ENCODE peak calls at places on chromosomes 3 and 15, in nine cellular contexts. One of them, this sample, is unnamed.

GRCh38 chr15:78212546-78213424 is 21.6 kb downstream of the ACSBG1 start:
- DNase-seq in activated CD4-positive, alpha-beta T cell treated with anti-CD3 and anti-CD28 coated beads, Interleukin-2, amount 10 ng/mL, durations not matched to agents 7 days and 5 days: no peak
- DNase-seq in stimulated activated CD4-positive, alpha-beta T cell treated with anti-CD3 and anti-CD28 coated beads, Interleukin-1b, Interleukin-23, amount 100 ng/mL, for 24 hours: no peak
- DNase-seq in CD8-positive, alpha-beta memory T cell: no peak
- DNase-seq in NCI-H524: no peak
- DNase-seq in lower leg skin: peak; percentile 54
- DNase-seq in cerebellum: no peak
- DNase-seq in NCI-H1436: no peak
- DNase-seq in mucosa of gallbladder: peak; percentile 68
- DNase-seq in this sample: peak; percentile 70

GRCh38 chr3:142925140-142925539 is 36.3 kb upstream of the PCOLCE2 start:
- DNase-seq in CD8-positive, alpha-beta memory T cell: no peak
- DNase-seq in activated CD4-positive, alpha-beta T cell treated with anti-CD3 and anti-CD28 coated beads, Interleukin-2, amount 10 ng/mL, durations not matched to agents 7 days and 5 days: no peak
- DNase-seq in stimulated activated CD4-positive, alpha-beta T cell treated with anti-CD3 and anti-CD28 coated beads, Interleukin-1b, Interleukin-23, amount 100 ng/mL, for 24 hours: no peak
- DNase-seq in lower leg skin: no peak
- DNase-seq in NCI-H1436: no peak
- DNase-seq in cerebellum: no peak
- DNase-seq in NCI-H524: no peak
- DNase-seq in mucosa of gallbladder: no peak
- DNase-seq in this sample: no peak

GRCh38 chr3:77303943-77304778 is 264.3 kb downstream of the ROBO2 start:
- DNase-seq in NCI-H524: peak; percentile 92
- DNase-seq in mucosa of gallbladder: no peak
- DNase-seq in lower leg skin: no peak
- DNase-seq in cerebellum: no peak
- DNase-seq in NCI-H1436: peak; percentile 68
- DNase-seq in stimulated activated CD4-positive, alpha-beta T cell treated with anti-CD3 and anti-CD28 coated beads, Interleukin-1b, Interleukin-23, amount 100 ng/mL, for 24 hours: no peak
- DNase-seq in CD8-positive, alpha-beta memory T cell: no peak
- DNase-seq in activated CD4-positive, alpha-beta T cell treated with anti-CD3 and anti-CD28 coated beads, Interleukin-2, amount 10 ng/mL, durations not matched to agents 7 days and 5 days: no peak
- DNase-seq in this sample: peak; percentile 26

GRCh38 chr3:39011191-39011736 is 40.5 kb downstream of the SCN11A start:
- DNase-seq in activated CD4-positive, alpha-beta T cell treated with anti-CD3 and anti-CD28 coated beads, Interleukin-2, amount 10 ng/mL, durations not matched to agents 7 days and 5 days: no peak
- DNase-seq in lower leg skin: no peak
- DNase-seq in NCI-H524: no peak
- DNase-seq in cerebellum: no peak
- DNase-seq in mucosa of gallbladder: no peak
- DNase-seq in CD8-positive, alpha-beta memory T cell: no peak
- DNase-seq in stimulated activated CD4-positive, alpha-beta T cell treated with anti-CD3 and anti-CD28 coated beads, Interleukin-1b, Interleukin-23, amount 100 ng/mL, for 24 hours: no peak
- DNase-seq in NCI-H1436: no peak
- DNase-seq in this sample: no peak

GRCh38 chr15:68480296-68480695 is 48.3 kb upstream of the ITGA11 start:
- DNase-seq in stimulated activated CD4-positive, alpha-beta T cell treated with anti-CD3 and anti-CD28 coated beads, Interleukin-1b, Interleukin-23, amount 100 ng/mL, for 24 hours: no peak
- DNase-seq in NCI-H524: no peak
- DNase-seq in cerebellum: no peak
- DNase-seq in NCI-H1436: no peak
- DNase-seq in activated CD4-positive, alpha-beta T cell treated with anti-CD3 and anti-CD28 coated beads, Interleukin-2, amount 10 ng/mL, durations not matched to agents 7 days and 5 days: no peak
- DNase-seq in lower leg skin: no peak
- DNase-seq in CD8-positive, alpha-beta memory T cell: no peak
- DNase-seq in mucosa of gallbladder: no peak
- DNase-seq in this sample: no peak

GRCh38 chr15:79091204-79091867 is 756 bp upstream of the RASGRF1 start:
- DNase-seq in stimulated activated CD4-positive, alpha-beta T cell treated with anti-CD3 and anti-CD28 coated beads, Interleukin-1b, Interleukin-23, amount 100 ng/mL, for 24 hours: no peak
- DNase-seq in NCI-H524: no peak
- DNase-seq in lower leg skin: no peak
- DNase-seq in NCI-H1436: no peak
- DNase-seq in cerebellum: peak; percentile 82
- DNase-seq in mucosa of gallbladder: no peak
- DNase-seq in activated CD4-positive, alpha-beta T cell treated with anti-CD3 and anti-CD28 coated beads, Interleukin-2, amount 10 ng/mL, durations not matched to agents 7 days and 5 days: no peak
- DNase-seq in CD8-positive, alpha-beta memory T cell: no peak
- DNase-seq in this sample: peak; percentile 19

GRCh38 chr3:50230833-50231125 is 5.2 kb upstream of the GNAI2 start:
- DNase-seq in NCI-H524: no peak
- DNase-seq in activated CD4-positive, alpha-beta T cell treated with anti-CD3 and anti-CD28 coated beads, Interleukin-2, amount 10 ng/mL, durations not matched to agents 7 days and 5 days: no peak
- DNase-seq in lower leg skin: no peak
- DNase-seq in mucosa of gallbladder: no peak
- DNase-seq in NCI-H1436: no peak
- DNase-seq in cerebellum: no peak
- DNase-seq in CD8-positive, alpha-beta memory T cell: no peak
- DNase-seq in stimulated activated CD4-positive, alpha-beta T cell treated with anti-CD3 and anti-CD28 coated beads, Interleukin-1b, Interleukin-23, amount 100 ng/mL, for 24 hours: no peak
- DNase-seq in this sample: no peak

GRCh38 chr3:163491714-163492113 is 1586.6 kb downstream of the SI start:
- DNase-seq in NCI-H524: no peak
- DNase-seq in mucosa of gallbladder: no peak
- DNase-seq in NCI-H1436: no peak
- DNase-seq in CD8-positive, alpha-beta memory T cell: no peak
- DNase-seq in stimulated activated CD4-positive, alpha-beta T cell treated with anti-CD3 and anti-CD28 coated beads, Interleukin-1b, Interleukin-23, amount 100 ng/mL, for 24 hours: no peak
- DNase-seq in lower leg skin: no peak
- DNase-seq in cerebellum: no peak
- DNase-seq in activated CD4-positive, alpha-beta T cell treated with anti-CD3 and anti-CD28 coated beads, Interleukin-2, amount 10 ng/mL, durations not matched to agents 7 days and 5 days: no peak
- DNase-seq in this sample: no peak

GRCh38 chr15:39494462-39494861 is 86.4 kb upstream of the THBS1 start:
- DNase-seq in activated CD4-positive, alpha-beta T cell treated with anti-CD3 and anti-CD28 coated beads, Interleukin-2, amount 10 ng/mL, durations not matched to agents 7 days and 5 days: no peak
- DNase-seq in lower leg skin: no peak
- DNase-seq in NCI-H524: no peak
- DNase-seq in cerebellum: no peak
- DNase-seq in NCI-H1436: no peak
- DNase-seq in stimulated activated CD4-positive, alpha-beta T cell treated with anti-CD3 and anti-CD28 coated beads, Interleukin-1b, Interleukin-23, amount 100 ng/mL, for 24 hours: no peak
- DNase-seq in CD8-positive, alpha-beta memory T cell: no peak
- DNase-seq in mucosa of gallbladder: no peak
- DNase-seq in this sample: no peak

GRCh38 chr3:158768361-158768787 is 33.5 kb upstream of the MFSD1 start:
- DNase-seq in mucosa of gallbladder: peak; percentile 56
- DNase-seq in CD8-positive, alpha-beta memory T cell: no peak
- DNase-seq in stimulated activated CD4-positive, alpha-beta T cell treated with anti-CD3 and anti-CD28 coated beads, Interleukin-1b, Interleukin-23, amount 100 ng/mL, for 24 hours: no peak
- DNase-seq in cerebellum: no peak
- DNase-seq in NCI-H524: no peak
- DNase-seq in NCI-H1436: no peak
- DNase-seq in lower leg skin: no peak
- DNase-seq in activated CD4-positive, alpha-beta T cell treated with anti-CD3 and anti-CD28 coated beads, Interleukin-2, amount 10 ng/mL, durations not matched to agents 7 days and 5 days: no peak
- DNase-seq in this sample: no peak

GRCh38 chr3:191100516-191100915 is 98.5 kb upstream of the OSTN start:
- DNase-seq in NCI-H1436: no peak
- DNase-seq in CD8-positive, alpha-beta memory T cell: no peak
- DNase-seq in stimulated activated CD4-positive, alpha-beta T cell treated with anti-CD3 and anti-CD28 coated beads, Interleukin-1b, Interleukin-23, amount 100 ng/mL, for 24 hours: no peak
- DNase-seq in lower leg skin: no peak
- DNase-seq in activated CD4-positive, alpha-beta T cell treated with anti-CD3 and anti-CD28 coated beads, Interleukin-2, amount 10 ng/mL, durations not matched to agents 7 days and 5 days: no peak
- DNase-seq in NCI-H524: no peak
- DNase-seq in cerebellum: no peak
- DNase-seq in mucosa of gallbladder: no peak
- DNase-seq in this sample: no peak

GRCh38 chr15:79179597-79179996 is 89.0 kb upstream of the RASGRF1 start:
- DNase-seq in activated CD4-positive, alpha-beta T cell treated with anti-CD3 and anti-CD28 coated beads, Interleukin-2, amount 10 ng/mL, durations not matched to agents 7 days and 5 days: no peak
- DNase-seq in lower leg skin: no peak
- DNase-seq in mucosa of gallbladder: no peak
- DNase-seq in cerebellum: no peak
- DNase-seq in NCI-H524: no peak
- DNase-seq in NCI-H1436: no peak
- DNase-seq in CD8-positive, alpha-beta memory T cell: no peak
- DNase-seq in stimulated activated CD4-positive, alpha-beta T cell treated with anti-CD3 and anti-CD28 coated beads, Interleukin-1b, Interleukin-23, amount 100 ng/mL, for 24 hours: no peak
- DNase-seq in this sample: no peak

GRCh38 chr3:195761031-195761430 is 40.3 kb downstream of the MUC20 start:
- DNase-seq in mucosa of gallbladder: no peak
- DNase-seq in stimulated activated CD4-positive, alpha-beta T cell treated with anti-CD3 and anti-CD28 coated beads, Interleukin-1b, Interleukin-23, amount 100 ng/mL, for 24 hours: no peak
- DNase-seq in CD8-positive, alpha-beta memory T cell: no peak
- DNase-seq in NCI-H524: no peak
- DNase-seq in lower leg skin: no peak
- DNase-seq in NCI-H1436: no peak
- DNase-seq in activated CD4-positive, alpha-beta T cell treated with anti-CD3 and anti-CD28 coated beads, Interleukin-2, amount 10 ng/mL, durations not matched to agents 7 days and 5 days: no peak
- DNase-seq in cerebellum: no peak
- DNase-seq in this sample: no peak

GRCh38 chr3:426056-426455 is 229.5 kb downstream of the CHL1 start:
- DNase-seq in activated CD4-positive, alpha-beta T cell treated with anti-CD3 and anti-CD28 coated beads, Interleukin-2, amount 10 ng/mL, durations not matched to agents 7 days and 5 days: no peak
- DNase-seq in NCI-H1436: no peak
- DNase-seq in NCI-H524: no peak
- DNase-seq in cerebellum: no peak
- DNase-seq in mucosa of gallbladder: no peak
- DNase-seq in CD8-positive, alpha-beta memory T cell: no peak
- DNase-seq in stimulated activated CD4-positive, alpha-beta T cell treated with anti-CD3 and anti-CD28 coated beads, Interleukin-1b, Interleukin-23, amount 100 ng/mL, for 24 hours: no peak
- DNase-seq in lower leg skin: no peak
- DNase-seq in this sample: no peak

GRCh38 chr3:98361289-98361688 is 7.6 kb downstream of the OR5K4 start:
- DNase-seq in lower leg skin: no peak
- DNase-seq in activated CD4-positive, alpha-beta T cell treated with anti-CD3 and anti-CD28 coated beads, Interleukin-2, amount 10 ng/mL, durations not matched to agents 7 days and 5 days: no peak
- DNase-seq in NCI-H1436: no peak
- DNase-seq in NCI-H524: no peak
- DNase-seq in CD8-positive, alpha-beta memory T cell: no peak
- DNase-seq in cerebellum: no peak
- DNase-seq in stimulated activated CD4-positive, alpha-beta T cell treated with anti-CD3 and anti-CD28 coated beads, Interleukin-1b, Interleukin-23, amount 100 ng/mL, for 24 hours: no peak
- DNase-seq in mucosa of gallbladder: no peak
- DNase-seq in this sample: no peak

GRCh38 chr3:189053327-189053726 is 118.4 kb upstream of the TPRG1 start:
- DNase-seq in NCI-H1436: no peak
- DNase-seq in mucosa of gallbladder: no peak
- DNase-seq in lower leg skin: no peak
- DNase-seq in stimulated activated CD4-positive, alpha-beta T cell treated with anti-CD3 and anti-CD28 coated beads, Interleukin-1b, Interleukin-23, amount 100 ng/mL, for 24 hours: no peak
- DNase-seq in cerebellum: no peak
- DNase-seq in NCI-H524: no peak
- DNase-seq in activated CD4-positive, alpha-beta T cell treated with anti-CD3 and anti-CD28 coated beads, Interleukin-2, amount 10 ng/mL, durations not matched to agents 7 days and 5 days: no peak
- DNase-seq in CD8-positive, alpha-beta memory T cell: no peak
- DNase-seq in this sample: no peak

GRCh38 chr3:165753560-165753959 is 83.7 kb downstream of the BCHE start:
- DNase-seq in activated CD4-positive, alpha-beta T cell treated with anti-CD3 and anti-CD28 coated beads, Interleukin-2, amount 10 ng/mL, durations not matched to agents 7 days and 5 days: no peak
- DNase-seq in NCI-H524: no peak
- DNase-seq in NCI-H1436: no peak
- DNase-seq in mucosa of gallbladder: no peak
- DNase-seq in cerebellum: peak; percentile 72
- DNase-seq in stimulated activated CD4-positive, alpha-beta T cell treated with anti-CD3 and anti-CD28 coated beads, Interleukin-1b, Interleukin-23, amount 100 ng/mL, for 24 hours: no peak
- DNase-seq in lower leg skin: no peak
- DNase-seq in CD8-positive, alpha-beta memory T cell: no peak
- DNase-seq in this sample: no peak

GRCh38 chr15:40562691-40563090 is 2.2 kb downstream of the CCDC32 start:
- DNase-seq in NCI-H524: no peak
- DNase-seq in stimulated activated CD4-positive, alpha-beta T cell treated with anti-CD3 and anti-CD28 coated beads, Interleukin-1b, Interleukin-23, amount 100 ng/mL, for 24 hours: no peak
- DNase-seq in lower leg skin: no peak
- DNase-seq in cerebellum: no peak
- DNase-seq in NCI-H1436: no peak
- DNase-seq in mucosa of gallbladder: no peak
- DNase-seq in CD8-positive, alpha-beta memory T cell: no peak
- DNase-seq in activated CD4-positive, alpha-beta T cell treated with anti-CD3 and anti-CD28 coated beads, Interleukin-2, amount 10 ng/mL, durations not matched to agents 7 days and 5 days: no peak
- DNase-seq in this sample: no peak

GRCh38 chr3:51401639-51402166 is 10.6 kb downstream of the RBM15B start:
- DNase-seq in stimulated activated CD4-positive, alpha-beta T cell treated with anti-CD3 and anti-CD28 coated beads, Interleukin-1b, Interleukin-23, amount 100 ng/mL, for 24 hours: no peak
- DNase-seq in mucosa of gallbladder: no peak
- DNase-seq in NCI-H524: no peak
- DNase-seq in CD8-positive, alpha-beta memory T cell: no peak
- DNase-seq in cerebellum: no peak
- DNase-seq in NCI-H1436: no peak
- DNase-seq in activated CD4-positive, alpha-beta T cell treated with anti-CD3 and anti-CD28 coated beads, Interleukin-2, amount 10 ng/mL, durations not matched to agents 7 days and 5 days: no peak
- DNase-seq in lower leg skin: no peak
- DNase-seq in this sample: no peak

GRCh38 chr3:188518416-188518815 is 364.5 kb downstream of the LPP start:
- DNase-seq in stimulated activated CD4-positive, alpha-beta T cell treated with anti-CD3 and anti-CD28 coated beads, Interleukin-1b, Interleukin-23, amount 100 ng/mL, for 24 hours: no peak
- DNase-seq in NCI-H524: no peak
- DNase-seq in lower leg skin: no peak
- DNase-seq in NCI-H1436: no peak
- DNase-seq in mucosa of gallbladder: no peak
- DNase-seq in cerebellum: no peak
- DNase-seq in activated CD4-positive, alpha-beta T cell treated with anti-CD3 and anti-CD28 coated beads, Interleukin-2, amount 10 ng/mL, durations not matched to agents 7 days and 5 days: no peak
- DNase-seq in CD8-positive, alpha-beta memory T cell: no peak
- DNase-seq in this sample: no peak

GRCh38 chr3:14152233-14152962 is 26.0 kb downstream of the XPC start:
- DNase-seq in NCI-H1436: no peak
- DNase-seq in activated CD4-positive, alpha-beta T cell treated with anti-CD3 and anti-CD28 coated beads, Interleukin-2, amount 10 ng/mL, durations not matched to agents 7 days and 5 days: no peak
- DNase-seq in CD8-positive, alpha-beta memory T cell: no peak
- DNase-seq in cerebellum: no peak
- DNase-seq in stimulated activated CD4-positive, alpha-beta T cell treated with anti-CD3 and anti-CD28 coated beads, Interleukin-1b, Interleukin-23, amount 100 ng/mL, for 24 hours: no peak
- DNase-seq in mucosa of gallbladder: no peak
- DNase-seq in lower leg skin: no peak
- DNase-seq in NCI-H524: peak; percentile 7
- DNase-seq in this sample: no peak

GRCh38 chr3:9153763-9154601 is 95.5 kb downstream of the SRGAP3 start:
- DNase-seq in stimulated activated CD4-positive, alpha-beta T cell treated with anti-CD3 and anti-CD28 coated beads, Interleukin-1b, Interleukin-23, amount 100 ng/mL, for 24 hours: no peak
- DNase-seq in NCI-H1436: no peak
- DNase-seq in mucosa of gallbladder: peak; percentile 29
- DNase-seq in NCI-H524: no peak
- DNase-seq in CD8-positive, alpha-beta memory T cell: no peak
- DNase-seq in activated CD4-positive, alpha-beta T cell treated with anti-CD3 and anti-CD28 coated beads, Interleukin-2, amount 10 ng/mL, durations not matched to agents 7 days and 5 days: no peak
- DNase-seq in lower leg skin: peak; percentile 81
- DNase-seq in cerebellum: peak; percentile 66
- DNase-seq in this sample: no peak

GRCh38 chr3:184691397-184692131 is 20.3 kb downstream of the MAGEF1 start:
- DNase-seq in stimulated activated CD4-positive, alpha-beta T cell treated with anti-CD3 and anti-CD28 coated beads, Interleukin-1b, Interleukin-23, amount 100 ng/mL, for 24 hours: no peak
- DNase-seq in cerebellum: no peak
- DNase-seq in activated CD4-positive, alpha-beta T cell treated with anti-CD3 and anti-CD28 coated beads, Interleukin-2, amount 10 ng/mL, durations not matched to agents 7 days and 5 days: no peak
- DNase-seq in mucosa of gallbladder: no peak
- DNase-seq in NCI-H524: peak; percentile 48
- DNase-seq in NCI-H1436: no peak
- DNase-seq in lower leg skin: no peak
- DNase-seq in CD8-positive, alpha-beta memory T cell: no peak
- DNase-seq in this sample: no peak

GRCh38 chr15:65981837-65982696 is 112.8 kb downstream of the RAB11A start:
- DNase-seq in cerebellum: peak; percentile 67
- DNase-seq in mucosa of gallbladder: peak; percentile 14
- DNase-seq in stimulated activated CD4-positive, alpha-beta T cell treated with anti-CD3 and anti-CD28 coated beads, Interleukin-1b, Interleukin-23, amount 100 ng/mL, for 24 hours: peak; percentile 36
- DNase-seq in activated CD4-positive, alpha-beta T cell treated with anti-CD3 and anti-CD28 coated beads, Interleukin-2, amount 10 ng/mL, durations not matched to agents 7 days and 5 days: peak; percentile 64
- DNase-seq in CD8-positive, alpha-beta memory T cell: peak; percentile 43
- DNase-seq in NCI-H1436: peak; percentile 69
- DNase-seq in lower leg skin: no peak
- DNase-seq in NCI-H524: peak; percentile 63
- DNase-seq in this sample: no peak

GRCh38 chr15:61528590-61528929 is 299.5 kb upstream of the RORA start:
- DNase-seq in mucosa of gallbladder: no peak
- DNase-seq in CD8-positive, alpha-beta memory T cell: no peak
- DNase-seq in NCI-H524: no peak
- DNase-seq in lower leg skin: no peak
- DNase-seq in cerebellum: no peak
- DNase-seq in activated CD4-positive, alpha-beta T cell treated with anti-CD3 and anti-CD28 coated beads, Interleukin-2, amount 10 ng/mL, durations not matched to agents 7 days and 5 days: no peak
- DNase-seq in stimulated activated CD4-positive, alpha-beta T cell treated with anti-CD3 and anti-CD28 coated beads, Interleukin-1b, Interleukin-23, amount 100 ng/mL, for 24 hours: no peak
- DNase-seq in NCI-H1436: no peak
- DNase-seq in this sample: peak; percentile 42

GRCh38 chr3:60045686-60046085 is 995.9 kb upstream of the CFAP20DC start:
- DNase-seq in NCI-H1436: no peak
- DNase-seq in NCI-H524: no peak
- DNase-seq in mucosa of gallbladder: no peak
- DNase-seq in lower leg skin: no peak
- DNase-seq in stimulated activated CD4-positive, alpha-beta T cell treated with anti-CD3 and anti-CD28 coated beads, Interleukin-1b, Interleukin-23, amount 100 ng/mL, for 24 hours: no peak
- DNase-seq in activated CD4-positive, alpha-beta T cell treated with anti-CD3 and anti-CD28 coated beads, Interleukin-2, amount 10 ng/mL, durations not matched to agents 7 days and 5 days: no peak
- DNase-seq in CD8-positive, alpha-beta memory T cell: no peak
- DNase-seq in cerebellum: peak; percentile 1
- DNase-seq in this sample: peak; percentile 27

GRCh38 chr15:37081985-37082384 is 18.4 kb downstream of the MEIS2 start:
- DNase-seq in NCI-H524: no peak
- DNase-seq in stimulated activated CD4-positive, alpha-beta T cell treated with anti-CD3 and anti-CD28 coated beads, Interleukin-1b, Interleukin-23, amount 100 ng/mL, for 24 hours: no peak
- DNase-seq in cerebellum: no peak
- DNase-seq in CD8-positive, alpha-beta memory T cell: no peak
- DNase-seq in mucosa of gallbladder: no peak
- DNase-seq in lower leg skin: no peak
- DNase-seq in activated CD4-positive, alpha-beta T cell treated with anti-CD3 and anti-CD28 coated beads, Interleukin-2, amount 10 ng/mL, durations not matched to agents 7 days and 5 days: no peak
- DNase-seq in NCI-H1436: no peak
- DNase-seq in this sample: no peak

This sample was measured in NCI-H2081.